ENCODE peak calls at places on chromosomes 7 and 10, in eight cellular contexts. One of them, this sample, is unnamed.

GRCh38 chr7:122014697-122015096 is 129.4 kb downstream of the AASS start:
- DNase-seq in naive thymus-derived CD4-positive, alpha-beta T cell: no peak
- DNase-seq in neural progenitor cell: no peak
- DNase-seq in colonic mucosa: no peak
- DNase-seq in fibroblast of lung: no peak
- DNase-seq in ovary: no peak
- DNase-seq in astrocyte: no peak
- DNase-seq in left lung: no peak
- DNase-seq in this sample: no peak

GRCh38 chr7:134947329-134947728 is 39.0 kb upstream of the AGBL3 start:
- DNase-seq in naive thymus-derived CD4-positive, alpha-beta T cell: no peak
- DNase-seq in neural progenitor cell: no peak
- DNase-seq in colonic mucosa: no peak
- DNase-seq in fibroblast of lung: no peak
- DNase-seq in ovary: no peak
- DNase-seq in astrocyte: no peak
- DNase-seq in left lung: no peak
- DNase-seq in this sample: no peak

GRCh38 chr10:126634347-126634746 is 36.1 kb downstream of the C10orf90 start:
- DNase-seq in naive thymus-derived CD4-positive, alpha-beta T cell: no peak
- DNase-seq in neural progenitor cell: no peak
- DNase-seq in colonic mucosa: no peak
- DNase-seq in fibroblast of lung: no peak
- DNase-seq in ovary: no peak
- DNase-seq in astrocyte: no peak
- DNase-seq in left lung: no peak
- DNase-seq in this sample: no peak

GRCh38 chr10:62327897-62328296 is 46.3 kb upstream of the ZNF365 start:
- DNase-seq in naive thymus-derived CD4-positive, alpha-beta T cell: no peak
- DNase-seq in neural progenitor cell: no peak
- DNase-seq in colonic mucosa: no peak
- DNase-seq in fibroblast of lung: peak
- DNase-seq in ovary: no peak
- DNase-seq in astrocyte: peak
- DNase-seq in left lung: no peak
- DNase-seq in this sample: no peak

GRCh38 chr10:100934084-100934659 is 21.4 kb downstream of the SLF2 start:
- DNase-seq in naive thymus-derived CD4-positive, alpha-beta T cell: no peak
- DNase-seq in neural progenitor cell: no peak
- DNase-seq in colonic mucosa: no peak
- DNase-seq in fibroblast of lung: no peak
- DNase-seq in ovary: no peak
- DNase-seq in astrocyte: no peak
- DNase-seq in left lung: no peak
- DNase-seq in this sample: no peak

GRCh38 chr10:7107287-7107686 is 303.5 kb downstream of the SFMBT2 start:
- DNase-seq in naive thymus-derived CD4-positive, alpha-beta T cell: no peak
- DNase-seq in neural progenitor cell: no peak
- DNase-seq in colonic mucosa: no peak
- DNase-seq in fibroblast of lung: peak
- DNase-seq in ovary: no peak
- DNase-seq in astrocyte: peak
- DNase-seq in left lung: no peak
- DNase-seq in this sample: no peak

GRCh38 chr7:67453981-67454380 is 457.3 kb downstream of the TYW1 start:
- DNase-seq in naive thymus-derived CD4-positive, alpha-beta T cell: no peak
- DNase-seq in neural progenitor cell: no peak
- DNase-seq in colonic mucosa: no peak
- DNase-seq in fibroblast of lung: no peak
- DNase-seq in ovary: no peak
- DNase-seq in astrocyte: no peak
- DNase-seq in left lung: no peak
- DNase-seq in this sample: no peak

GRCh38 chr10:28985137-28985885 is 303.6 kb upstream of the LYZL1 start:
- DNase-seq in naive thymus-derived CD4-positive, alpha-beta T cell: no peak
- DNase-seq in neural progenitor cell: no peak
- DNase-seq in colonic mucosa: no peak
- DNase-seq in fibroblast of lung: no peak
- DNase-seq in ovary: no peak
- DNase-seq in astrocyte: no peak
- DNase-seq in left lung: no peak
- DNase-seq in this sample: no peak

GRCh38 chr10:133190225-133190624 is 30.2 kb downstream of the KNDC1 start:
- DNase-seq in naive thymus-derived CD4-positive, alpha-beta T cell: no peak
- DNase-seq in neural progenitor cell: no peak
- DNase-seq in colonic mucosa: no peak
- DNase-seq in fibroblast of lung: no peak
- DNase-seq in ovary: no peak
- DNase-seq in astrocyte: no peak
- DNase-seq in left lung: no peak
- DNase-seq in this sample: no peak

GRCh38 chr7:30996883-30997282 is 33.1 kb downstream of the GHRHR start:
- DNase-seq in naive thymus-derived CD4-positive, alpha-beta T cell: no peak
- DNase-seq in neural progenitor cell: no peak
- DNase-seq in colonic mucosa: no peak
- DNase-seq in fibroblast of lung: no peak
- DNase-seq in ovary: no peak
- DNase-seq in astrocyte: no peak
- DNase-seq in left lung: no peak
- DNase-seq in this sample: no peak

GRCh38 chr10:71302874-71303568 is 16.0 kb upstream of the SLC29A3 start:
- DNase-seq in naive thymus-derived CD4-positive, alpha-beta T cell: no peak
- DNase-seq in neural progenitor cell: peak
- DNase-seq in colonic mucosa: no peak
- DNase-seq in fibroblast of lung: peak
- DNase-seq in ovary: no peak
- DNase-seq in astrocyte: peak
- DNase-seq in left lung: no peak
- DNase-seq in this sample: no peak

GRCh38 chr10:93386496-93387369 is 95.4 kb downstream of the MYOF start:
- DNase-seq in naive thymus-derived CD4-positive, alpha-beta T cell: no peak
- DNase-seq in neural progenitor cell: no peak
- DNase-seq in colonic mucosa: no peak
- DNase-seq in fibroblast of lung: no peak
- DNase-seq in ovary: no peak
- DNase-seq in astrocyte: no peak
- DNase-seq in left lung: no peak
- DNase-seq in this sample: peak

GRCh38 chr7:25844109-25844915 is 307.7 kb upstream of the NFE2L3 start:
- DNase-seq in naive thymus-derived CD4-positive, alpha-beta T cell: no peak
- DNase-seq in neural progenitor cell: no peak
- DNase-seq in colonic mucosa: no peak
- DNase-seq in fibroblast of lung: peak
- DNase-seq in ovary: no peak
- DNase-seq in astrocyte: peak
- DNase-seq in left lung: no peak
- DNase-seq in this sample: no peak

GRCh38 chr7:29495618-29496017 is 68.0 kb upstream of the PRR15 start:
- DNase-seq in naive thymus-derived CD4-positive, alpha-beta T cell: no peak
- DNase-seq in neural progenitor cell: peak
- DNase-seq in colonic mucosa: no peak
- DNase-seq in fibroblast of lung: no peak
- DNase-seq in ovary: no peak
- DNase-seq in astrocyte: no peak
- DNase-seq in left lung: no peak
- DNase-seq in this sample: no peak

GRCh38 chr7:2870471-2870941 is 26.4 kb upstream of the GNA12 start:
- DNase-seq in naive thymus-derived CD4-positive, alpha-beta T cell: no peak
- DNase-seq in neural progenitor cell: peak
- DNase-seq in colonic mucosa: peak
- DNase-seq in fibroblast of lung: peak
- DNase-seq in ovary: peak
- DNase-seq in astrocyte: peak
- DNase-seq in left lung: peak
- DNase-seq in this sample: peak

GRCh38 chr10:48453451-48454301 is 147.2 kb downstream of the MAPK8 start:
- DNase-seq in naive thymus-derived CD4-positive, alpha-beta T cell: no peak
- DNase-seq in neural progenitor cell: no peak
- DNase-seq in colonic mucosa: no peak
- DNase-seq in fibroblast of lung: no peak
- DNase-seq in ovary: no peak
- DNase-seq in astrocyte: no peak
- DNase-seq in left lung: peak
- DNase-seq in this sample: no peak

GRCh38 chr7:4803397-4804241 is 28.2 kb downstream of the AP5Z1 start:
- DNase-seq in naive thymus-derived CD4-positive, alpha-beta T cell: no peak
- DNase-seq in neural progenitor cell: peak
- DNase-seq in colonic mucosa: no peak
- DNase-seq in fibroblast of lung: no peak
- DNase-seq in ovary: no peak
- DNase-seq in astrocyte: no peak
- DNase-seq in left lung: no peak
- DNase-seq in this sample: no peak

GRCh38 chr7:75888464-75889222 is 9.8 kb downstream of the RHBDD2 start:
- DNase-seq in naive thymus-derived CD4-positive, alpha-beta T cell: no peak
- DNase-seq in neural progenitor cell: no peak
- DNase-seq in colonic mucosa: no peak
- DNase-seq in fibroblast of lung: peak
- DNase-seq in ovary: no peak
- DNase-seq in astrocyte: peak
- DNase-seq in left lung: peak
- DNase-seq in this sample: peak

GRCh38 chr7:75891815-75892411 is 13.1 kb downstream of the RHBDD2 start:
- DNase-seq in naive thymus-derived CD4-positive, alpha-beta T cell: no peak
- DNase-seq in neural progenitor cell: no peak
- DNase-seq in colonic mucosa: no peak
- DNase-seq in fibroblast of lung: no peak
- DNase-seq in ovary: no peak
- DNase-seq in astrocyte: no peak
- DNase-seq in left lung: no peak
- DNase-seq in this sample: no peak

GRCh38 chr7:75889223-75889825 is 10.5 kb downstream of the RHBDD2 start:
- DNase-seq in naive thymus-derived CD4-positive, alpha-beta T cell: no peak
- DNase-seq in neural progenitor cell: no peak
- DNase-seq in colonic mucosa: no peak
- DNase-seq in fibroblast of lung: no peak
- DNase-seq in ovary: no peak
- DNase-seq in astrocyte: no peak
- DNase-seq in left lung: no peak
- DNase-seq in this sample: no peak

GRCh38 chr7:75889826-75890225 is 11.0 kb downstream of the RHBDD2 start:
- DNase-seq in naive thymus-derived CD4-positive, alpha-beta T cell: no peak
- DNase-seq in neural progenitor cell: no peak
- DNase-seq in colonic mucosa: no peak
- DNase-seq in fibroblast of lung: peak
- DNase-seq in ovary: no peak
- DNase-seq in astrocyte: peak
- DNase-seq in left lung: no peak
- DNase-seq in this sample: no peak

GRCh38 chr7:75892634-75893272 is 13.9 kb downstream of the RHBDD2 start:
- DNase-seq in naive thymus-derived CD4-positive, alpha-beta T cell: no peak
- DNase-seq in neural progenitor cell: no peak
- DNase-seq in colonic mucosa: no peak
- DNase-seq in fibroblast of lung: peak
- DNase-seq in ovary: peak
- DNase-seq in astrocyte: peak
- DNase-seq in left lung: peak
- DNase-seq in this sample: peak
- H3K27ac ChIP-seq in naive thymus-derived CD4-positive, alpha-beta T cell: no peak
- H3K27ac ChIP-seq in neural progenitor cell: no peak
- H3K27ac ChIP-seq in colonic mucosa: no peak
- H3K27ac ChIP-seq in fibroblast of lung: no peak
- H3K27ac ChIP-seq in ovary: no peak
- H3K27ac ChIP-seq in astrocyte: no peak
- H3K27ac ChIP-seq in left lung: peak
- H3K27ac ChIP-seq in this sample: peak

GRCh38 chr10:125230251-125230650 is 69.9 kb upstream of the CTBP2 start:
- DNase-seq in naive thymus-derived CD4-positive, alpha-beta T cell: no peak
- DNase-seq in neural progenitor cell: no peak
- DNase-seq in colonic mucosa: no peak
- DNase-seq in fibroblast of lung: no peak
- DNase-seq in ovary: no peak
- DNase-seq in astrocyte: no peak
- DNase-seq in left lung: no peak
- DNase-seq in this sample: no peak

GRCh38 chr10:125235093-125236069 is 75.0 kb upstream of the CTBP2 start:
- DNase-seq in naive thymus-derived CD4-positive, alpha-beta T cell: no peak
- DNase-seq in neural progenitor cell: no peak
- DNase-seq in colonic mucosa: no peak
- DNase-seq in fibroblast of lung: peak
- DNase-seq in ovary: no peak
- DNase-seq in astrocyte: peak
- DNase-seq in left lung: no peak
- DNase-seq in this sample: no peak

GRCh38 chr10:125231116-125231812 is 70.9 kb upstream of the CTBP2 start:
- DNase-seq in naive thymus-derived CD4-positive, alpha-beta T cell: no peak
- DNase-seq in neural progenitor cell: no peak
- DNase-seq in colonic mucosa: no peak
- DNase-seq in fibroblast of lung: peak
- DNase-seq in ovary: no peak
- DNase-seq in astrocyte: peak
- DNase-seq in left lung: no peak
- DNase-seq in this sample: no peak

GRCh38 chr10:125232841-125233240 is 72.5 kb upstream of the CTBP2 start:
- DNase-seq in naive thymus-derived CD4-positive, alpha-beta T cell: no peak
- DNase-seq in neural progenitor cell: no peak
- DNase-seq in colonic mucosa: no peak
- DNase-seq in fibroblast of lung: peak
- DNase-seq in ovary: no peak
- DNase-seq in astrocyte: peak
- DNase-seq in left lung: no peak
- DNase-seq in this sample: no peak

GRCh38 chr10:125231813-125232475 is 71.6 kb upstream of the CTBP2 start:
- DNase-seq in naive thymus-derived CD4-positive, alpha-beta T cell: no peak
- DNase-seq in neural progenitor cell: no peak
- DNase-seq in colonic mucosa: no peak
- DNase-seq in fibroblast of lung: no peak
- DNase-seq in ovary: no peak
- DNase-seq in astrocyte: no peak
- DNase-seq in left lung: no peak
- DNase-seq in this sample: no peak
- H3K27ac ChIP-seq in naive thymus-derived CD4-positive, alpha-beta T cell: no peak
- H3K27ac ChIP-seq in neural progenitor cell: no peak
- H3K27ac ChIP-seq in colonic mucosa: no peak
- H3K27ac ChIP-seq in fibroblast of lung: peak
- H3K27ac ChIP-seq in ovary: no peak
- H3K27ac ChIP-seq in astrocyte: peak
- H3K27ac ChIP-seq in left lung: no peak
- H3K27ac ChIP-seq in this sample: no peak

DNA sequence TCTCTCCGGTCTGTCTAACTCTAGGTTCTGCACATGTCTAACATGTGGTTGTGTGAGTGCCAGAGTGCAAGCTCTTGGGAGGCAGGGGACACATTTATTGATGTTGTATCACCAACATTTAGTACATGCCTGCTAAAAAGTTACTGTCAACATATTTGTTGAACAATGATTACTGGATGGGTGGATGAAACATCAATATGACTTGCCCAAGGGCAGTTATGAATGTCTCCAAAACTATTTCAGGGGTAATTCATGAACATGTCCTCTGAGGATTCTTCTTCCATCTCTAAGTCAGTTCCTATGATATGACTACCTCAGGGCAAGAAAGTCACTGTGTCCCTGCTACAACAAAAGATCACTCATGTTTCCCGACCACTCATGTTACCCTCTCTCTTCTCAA is 91.3 kb upstream of the STEAP1B start:
- DNase-seq in naive thymus-derived CD4-positive, alpha-beta T cell: no peak
- DNase-seq in neural progenitor cell: no peak
- DNase-seq in colonic mucosa: no peak
- DNase-seq in fibroblast of lung: no peak
- DNase-seq in ovary: no peak
- DNase-seq in astrocyte: no peak
- DNase-seq in left lung: no peak
- DNase-seq in this sample: no peak
- H3K27ac ChIP-seq in naive thymus-derived CD4-positive, alpha-beta T cell: no peak
- H3K27ac ChIP-seq in neural progenitor cell: no peak
- H3K27ac ChIP-seq in colonic mucosa: no peak
- H3K27ac ChIP-seq in fibroblast of lung: no peak
- H3K27ac ChIP-seq in ovary: no peak
- H3K27ac ChIP-seq in astrocyte: no peak
- H3K27ac ChIP-seq in left lung: peak
- H3K27ac ChIP-seq in this sample: peak

GRCh38 chr10:88286030-88286429 is 297.1 kb downstream of the RNLS start:
- DNase-seq in naive thymus-derived CD4-positive, alpha-beta T cell: no peak
- DNase-seq in neural progenitor cell: no peak
- DNase-seq in colonic mucosa: no peak
- DNase-seq in fibroblast of lung: no peak
- DNase-seq in ovary: no peak
- DNase-seq in astrocyte: no peak
- DNase-seq in left lung: no peak
- DNase-seq in this sample: no peak
- H3K27ac ChIP-seq in naive thymus-derived CD4-positive, alpha-beta T cell: no peak
- H3K27ac ChIP-seq in neural progenitor cell: no peak
- H3K27ac ChIP-seq in colonic mucosa: no peak
- H3K27ac ChIP-seq in fibroblast of lung: no peak
- H3K27ac ChIP-seq in ovary: no peak
- H3K27ac ChIP-seq in astrocyte: no peak
- H3K27ac ChIP-seq in left lung: no peak
- H3K27ac ChIP-seq in this sample: no peak

This sample was measured in left ventricle myocardium inferior.